ENCODE peak calls at places on chromosomes 12 and 14, in seven cellular contexts. Y is IMR-90; B is astrocyte of the cerebellum; U is CD8-positive, alpha-beta T cell; J is pancreas; M is testis; P is uterus. V is an unnamed sample.

GRCh38 chr12:50186667-50187066 is 19.5 kb upstream of the CERS5 start:
- DNase-seq in Y (peak), B (no peak), U (no peak), J (no peak), M (no peak), P (no peak), V (no peak)

GRCh38 chr12:50637870-50638481 is 125.9 kb upstream of the ATF1 start:
- DNase-seq in Y (peak), B (no peak), U (no peak), J (no peak), M (no peak), P (no peak), V (no peak)

GRCh38 chr14:90060312-90060964 is 1.4 kb upstream of the KCNK13 start:
- DNase-seq in Y (peak), B (no peak), U (peak), J (peak), M (peak), P (no peak), V (no peak)

GRCh38 chr14:94322648-94323570 is at the start of gene SERPINA6:
- DNase-seq in Y (peak), B (peak), U (no peak), J (no peak), M (no peak), P (no peak), V (no peak)

GRCh38 chr14:50000215-50001145 is 107.6 kb downstream of the ARF6 start:
- DNase-seq in Y (peak), B (peak), U (peak), J (no peak), M (peak), P (peak), V (peak)

GRCh38 chr12:129423041-129423580 is 480.7 kb downstream of the TMEM132D start:
- DNase-seq in Y (no peak), B (no peak), U (no peak), J (no peak), M (no peak), P (no peak), V (no peak)

GRCh38 chr12:120783197-120783596 is 57.6 kb downstream of the ACADS start:
- DNase-seq in Y (peak), B (no peak), U (no peak), J (no peak), M (no peak), P (no peak), V (no peak)

GRCh38 chr14:47772652-47773051 is 97.2 kb upstream of the MDGA2 start:
- DNase-seq in Y (no peak), B (no peak), U (no peak), J (no peak), M (no peak), P (no peak), V (no peak)

GRCh38 chr14:103746706-103747105 is 31.1 kb downstream of the ZFYVE21 start:
- DNase-seq in Y (peak), B (no peak), U (no peak), J (no peak), M (no peak), P (no peak), V (peak)

GRCh38 chr14:78022059-78022458 is 148.1 kb upstream of the NRXN3 start:
- DNase-seq in Y (peak), B (peak), U (no peak), J (peak), M (peak), P (no peak), V (peak)

GRCh38 chr14:34496679-34497513 is 34.9 kb upstream of the SPTSSA start:
- DNase-seq in Y (peak), B (peak), U (no peak), J (no peak), M (peak), P (peak), V (peak)

GRCh38 chr12:44775916-44776315 is 100.2 kb downstream of the NELL2 start:
- DNase-seq in Y (no peak), B (no peak), U (no peak), J (no peak), M (no peak), P (no peak), V (no peak)

DNA sequence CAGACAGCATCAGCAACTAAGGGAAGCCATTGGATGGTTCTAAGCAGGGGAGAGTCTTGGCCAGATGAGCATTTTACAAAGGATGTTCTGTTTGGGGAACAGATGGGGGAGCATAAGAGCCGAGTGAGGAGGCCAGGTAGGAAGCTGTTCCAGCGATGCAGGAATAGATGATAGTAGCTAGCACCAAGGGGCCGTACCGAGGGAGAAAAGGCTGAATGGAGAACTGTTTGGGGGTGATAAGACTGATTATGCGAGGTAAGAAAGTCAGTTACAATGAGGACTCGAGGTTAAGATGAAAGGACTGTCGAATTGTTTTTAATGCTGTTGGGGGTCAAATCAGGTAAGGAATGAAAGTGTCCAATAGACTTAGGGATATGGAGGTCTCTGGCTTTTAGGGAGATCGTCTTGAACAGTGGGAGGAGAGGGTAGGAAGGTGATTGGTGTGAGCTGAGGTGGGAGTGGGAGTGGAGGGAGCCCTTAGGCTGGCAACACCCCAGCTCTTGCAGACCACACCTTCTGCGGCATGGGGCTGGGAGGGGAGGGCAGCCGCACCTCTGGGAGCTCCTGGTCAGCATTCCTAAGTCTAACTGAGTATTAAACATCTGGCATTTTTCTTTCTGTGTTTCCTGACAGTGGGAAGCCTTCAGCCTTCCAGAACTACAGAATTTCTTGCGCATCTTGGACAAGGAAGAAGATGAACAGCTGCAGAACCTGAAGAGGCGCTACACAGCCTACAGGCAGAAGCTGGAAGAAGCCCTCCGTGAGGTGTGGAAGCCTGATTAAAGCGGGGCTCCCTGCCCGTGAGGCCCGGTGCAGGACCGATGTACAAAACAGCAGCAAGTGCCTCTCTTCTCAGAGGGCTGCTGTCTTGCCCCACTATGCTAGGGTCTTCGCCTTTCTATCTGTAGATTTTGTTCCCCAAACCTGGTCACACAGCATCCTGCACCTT is 64.8 kb downstream of the GNS start:
- DNase-seq in Y (no peak), B (no peak), U (no peak), J (no peak), M (no peak), P (peak), V (no peak)
- TF ChIP-seq CTCF in Y (no peak), B (no peak), U (no peak), J (no peak), M (no peak), P (peak), V (no peak)

GRCh38 chr14:70152704-70153103 is 36.0 kb downstream of the SLC8A3 start:
- DNase-seq in Y (no peak), B (no peak), U (no peak), J (no peak), M (no peak), P (no peak), V (no peak)
- TF ChIP-seq CTCF in Y (no peak), B (no peak), U (no peak), J (no peak), M (no peak), P (no peak), V (no peak)

GRCh38 chr12:6825398-6826124 is 2.6 kb upstream of the P3H3 start:
- DNase-seq in Y (peak), B (no peak), U (peak), J (peak), M (peak), P (peak), V (peak)

GRCh38 chr12:6826734-6827436 is 1.3 kb upstream of the P3H3 start:
- DNase-seq in Y (no peak), B (no peak), U (no peak), J (no peak), M (no peak), P (no peak), V (no peak)

GRCh38 chr12:6824962-6825381 is 3.2 kb upstream of the P3H3 start:
- DNase-seq in Y (peak), B (no peak), U (no peak), J (no peak), M (no peak), P (no peak), V (no peak)

GRCh38 chr12:6827437-6827894 is 741 bp upstream of the P3H3 start:
- DNase-seq in Y (peak), B (no peak), U (peak), J (peak), M (peak), P (peak), V (peak)

DNA sequence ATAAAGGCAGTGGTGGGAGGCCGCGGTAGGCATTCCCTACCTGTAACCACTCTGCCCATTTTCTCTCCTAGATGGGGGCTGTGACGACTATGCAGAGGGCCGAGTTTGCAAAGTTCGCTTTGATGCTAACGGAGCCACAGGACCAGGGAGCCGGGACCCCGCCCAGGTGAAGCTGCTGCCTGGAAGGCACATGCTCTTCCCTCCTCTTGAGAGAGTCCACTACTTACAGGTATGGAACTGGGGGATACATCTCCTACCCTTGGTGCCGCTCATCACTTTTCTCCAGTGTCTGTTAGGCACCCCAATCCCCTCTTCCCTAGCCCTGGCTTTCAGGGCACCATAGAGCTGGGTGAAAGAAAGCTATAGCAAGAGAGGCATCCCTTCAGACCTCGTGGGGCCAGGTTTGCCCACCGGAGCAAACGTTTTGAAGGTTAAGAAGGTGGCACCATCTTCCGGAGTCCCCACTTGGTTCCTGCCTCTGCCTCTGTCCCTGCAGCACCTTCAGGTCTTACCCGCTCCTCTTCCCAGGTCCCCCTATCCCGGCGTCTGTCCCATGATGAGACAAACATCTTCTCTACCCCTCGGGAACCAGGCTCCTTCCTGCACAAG is 2.0 kb upstream of the P3H3 start:
- DNase-seq in Y (no peak), B (no peak), U (no peak), J (no peak), M (no peak), P (no peak), V (no peak)
- TF ChIP-seq CTCF in Y (no peak), B (no peak), U (no peak), J (no peak), M (no peak), P (no peak), V (no peak)

DNA sequence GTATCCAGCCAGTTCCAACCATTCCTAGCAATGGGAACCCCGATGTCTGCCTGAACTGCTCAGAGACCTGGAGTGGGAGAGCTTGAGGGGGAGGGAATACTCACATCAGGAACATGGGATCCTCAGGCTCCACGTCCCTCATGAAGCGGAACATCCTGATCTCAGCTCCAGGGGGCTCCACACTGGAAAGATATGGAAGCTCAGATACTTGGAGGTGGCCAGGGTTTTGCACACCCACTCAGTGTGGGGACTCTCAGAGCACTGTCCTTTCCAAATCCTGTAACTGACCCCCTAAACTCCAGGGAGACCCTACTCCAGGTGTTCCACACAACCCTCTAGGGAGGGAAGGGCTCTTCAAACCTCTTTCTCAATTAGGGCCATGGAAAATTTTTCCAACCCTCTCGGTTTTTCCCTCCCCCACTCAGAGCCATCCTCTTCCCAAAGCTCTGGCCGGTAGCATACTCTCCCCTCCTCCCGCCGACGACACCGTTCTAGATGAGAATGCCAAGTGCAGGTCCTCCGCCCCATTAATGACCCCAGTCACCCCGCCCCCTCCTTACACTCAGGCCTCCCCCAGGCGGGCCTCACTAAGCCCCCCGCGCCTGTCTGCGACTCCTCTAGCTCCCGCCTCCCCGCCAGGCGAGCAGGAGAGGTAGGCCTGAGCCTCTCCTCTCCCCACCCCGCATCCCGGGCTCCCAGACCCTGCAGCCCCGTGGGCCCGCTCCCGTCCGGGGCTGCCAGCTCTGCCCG is 585 bp downstream of the MLF2 start:
- DNase-seq in Y (peak), B (no peak), U (no peak), J (no peak), M (peak), P (peak), V (no peak)
- TF ChIP-seq CTCF in Y (peak), B (peak), U (no peak), J (no peak), M (peak), P (no peak), V (no peak)

GRCh38 chr14:61656341-61656740 is 39.0 kb upstream of the HIF1A start:
- DNase-seq in Y (no peak), B (no peak), U (no peak), J (no peak), M (no peak), P (no peak), V (no peak)
- TF ChIP-seq CTCF in Y (no peak), B (no peak), U (no peak), J (no peak), M (no peak), P (no peak), V (no peak)